ENCODE peak calls at places on chromosomes 16 and 17, in four cellular contexts. D, T, X and R are unnamed samples.

GRCh38 chr17:18008496-18009268 is 30.3 kb downstream of the ATPAF2 start:
- DNase-seq in D (peak; percentile 72), T (no peak), X (no peak), R (no peak)

GRCh38 chr17:2853111-2853721 is 57.0 kb downstream of the RAP1GAP2 start:
- DNase-seq in D (peak; percentile 49), T (no peak), X (no peak), R (peak; percentile 40)

GRCh38 chr17:43667506-43668438 is 6.0 kb upstream of the MEOX1 start:
- DNase-seq in D (peak; percentile 81), T (no peak), X (no peak), R (peak; percentile 74)

GRCh38 chr16:83338941-83339340 is 468.8 kb upstream of the HSBP1 start:
- DNase-seq in D (peak; percentile 37), T (no peak), X (no peak), R (no peak)

GRCh38 chr16:57534337-57534880 is 2.0 kb downstream of the CCDC102A start:
- DNase-seq in D (no peak), T (no peak), X (no peak), R (no peak)

GRCh38 chr16:11627822-11628457 is 40.3 kb upstream of the SNN start:
- DNase-seq in D (peak; percentile 60), T (no peak), X (no peak), R (peak; percentile 91)

GRCh38 chr17:58840820-58841612 is 85.4 kb downstream of the PPM1E start:
- DNase-seq in D (no peak), T (no peak), X (no peak), R (no peak)

GRCh38 chr16:70437017-70437581 is 1.8 kb downstream of the ST3GAL2 start:
- DNase-seq in D (peak; percentile 94), T (peak; percentile 64), X (peak; percentile 38), R (peak; percentile 93)

GRCh38 chr17:45584092-45585036 is 93.8 kb upstream of the PLEKHM1 start:
- DNase-seq in D (peak; percentile 36), T (peak; percentile 71), X (peak; percentile 81), R (peak; percentile 53)

GRCh38 chr17:61299517-61300513 is 99.8 kb upstream of the TBX2 start:
- DNase-seq in D (no peak), T (no peak), X (no peak), R (no peak)

GRCh38 chr16:23296994-23297393 is 5.1 kb upstream of the SCNN1B start:
- DNase-seq in D (no peak), T (peak; percentile 55), X (peak; percentile 17), R (no peak)

GRCh38 chr17:27072885-27073284 is 221.0 kb upstream of the WSB1 start:
- DNase-seq in D (no peak), T (no peak), X (no peak), R (no peak)

GRCh38 chr17:78899361-78900260 is 3.4 kb downstream of the CEP295NL start:
- DNase-seq in D (no peak), T (no peak), X (no peak), R (peak; percentile 43)

GRCh38 chr17:38877130-38877851 is 7.4 kb downstream of the LASP1 start:
- DNase-seq in D (no peak), T (no peak), X (peak; percentile 78), R (no peak)

GRCh38 chr17:30433514-30433913 is 43.7 kb upstream of the GOSR1 start:
- DNase-seq in D (peak; percentile 96), T (no peak), X (no peak), R (peak; percentile 93)

GRCh38 chr17:78176548-78177025 is 8.2 kb downstream of the SYNGR2 start:
- DNase-seq in D (peak; percentile 22), T (peak; percentile 74), X (peak; percentile 53), R (peak; percentile 25)

GRCh38 chr17:45312477-45313418 is 4.1 kb downstream of the MAP3K14 start:
- DNase-seq in D (no peak), T (no peak), X (peak; percentile 40), R (no peak)

GRCh38 chr16:2838928-2839327 is 8.8 kb downstream of the ZG16B start:
- DNase-seq in D (peak; percentile 89), T (peak; percentile 76), X (peak; percentile 52), R (peak; percentile 84)

GRCh38 chr16:21673469-21673868 is 9.7 kb downstream of the OTOA start:
- DNase-seq in D (no peak), T (no peak), X (no peak), R (no peak)

GRCh38 chr16:35562471-35562870 is 2103.1 kb downstream of the TP53TG3F start:
- DNase-seq in D (no peak), T (no peak), X (no peak), R (no peak)

DNA sequence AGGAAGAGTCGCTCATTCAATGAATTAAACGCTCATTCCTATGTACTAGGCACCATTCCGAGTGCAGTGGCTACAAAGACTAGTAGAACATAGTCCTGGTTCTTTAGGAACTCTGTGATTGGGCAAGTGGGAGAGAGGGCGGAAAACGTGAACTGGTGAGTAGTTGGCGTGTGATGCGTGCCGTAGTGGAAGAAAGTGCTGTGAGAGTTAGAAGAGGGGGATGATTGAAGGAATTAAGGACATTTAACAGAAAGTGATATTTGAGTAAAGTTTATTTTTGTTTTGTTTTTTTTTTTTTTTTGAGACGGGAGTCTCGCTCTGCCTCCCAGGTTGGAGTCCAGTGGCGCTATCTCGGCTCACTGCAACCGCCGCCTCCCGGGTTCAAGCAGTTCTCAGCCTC is 7.9 kb upstream of the SLFN14 start:
- DNase-seq in D (peak; percentile 62), T (peak; percentile 26), X (peak; percentile 36), R (peak; percentile 40)
- H3K4me2 ChIP-seq in D (peak overlapping the region; percentile 84), T (peak overlapping the region; percentile 97), X (peak overlapping the region; percentile 97), R (peak overlapping the region; percentile 98)

GRCh38 chr16:17469011-17469741 is 1.6 kb downstream of the XYLT1 start:
- DNase-seq in D (peak; percentile 80), T (no peak), X (no peak), R (peak; percentile 78)
- H3K4me1 ChIP-seq in D (peaks cover 13% of the 10 kb centered on the region), T (no peaks in the 10 kb centered on the region), X (peaks cover 31% of the 10 kb centered on the region), R (peaks cover 20% of the 10 kb centered on the region)

GRCh38 chr16:4936991-4937781 is at the start of gene PPL:
- DNase-seq in D (no peak), T (peak; percentile 98), X (no peak), R (no peak)

GRCh38 chr16:4942481-4942880 is 5.5 kb upstream of the PPL start:
- DNase-seq in D (no peak), T (no peak), X (no peak), R (no peak)

GRCh38 chr16:4938683-4939030 is 1.7 kb upstream of the PPL start:
- DNase-seq in D (peak; percentile 46), T (no peak), X (no peak), R (no peak)

GRCh38 chr16:4937782-4938682 is 1.1 kb upstream of the PPL start:
- DNase-seq in D (no peak), T (no peak), X (no peak), R (no peak)

DNA sequence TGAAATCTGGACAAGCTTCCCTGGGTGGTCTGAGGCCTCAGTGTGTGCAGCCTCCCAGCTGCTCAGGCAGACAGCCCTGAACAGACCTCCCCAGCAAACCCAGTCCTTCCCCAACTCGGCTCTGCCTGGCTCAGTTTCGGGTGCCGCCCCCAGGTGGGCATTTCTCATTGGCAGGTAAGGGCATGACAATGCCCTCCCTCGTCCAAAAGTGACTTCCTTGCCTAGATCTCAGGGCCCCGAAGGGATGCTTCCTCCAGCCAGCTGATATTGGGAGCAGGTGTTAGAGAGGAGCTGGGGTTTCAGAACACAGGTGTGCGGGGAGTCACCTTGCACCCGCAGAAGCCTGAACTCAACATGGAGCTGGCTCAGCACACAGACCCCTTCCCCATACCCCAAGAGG is 3.8 kb upstream of the PPL start:
- DNase-seq in D (no peak), T (no peak), X (no peak), R (no peak)
- H3K9ac ChIP-seq in D (no peak overlapping the region), T (no peak overlapping the region), X (no peak overlapping the region), R (no peak overlapping the region)

GRCh38 chr17:50048146-50048720 is 7.7 kb upstream of the ITGA3 start:
- DNase-seq in D (no peak), T (no peak), X (no peak), R (no peak)
- H3K4me2 ChIP-seq in D (no peak overlapping the region), T (no peak overlapping the region), X (no peak overlapping the region), R (no peak overlapping the region)

DNA sequence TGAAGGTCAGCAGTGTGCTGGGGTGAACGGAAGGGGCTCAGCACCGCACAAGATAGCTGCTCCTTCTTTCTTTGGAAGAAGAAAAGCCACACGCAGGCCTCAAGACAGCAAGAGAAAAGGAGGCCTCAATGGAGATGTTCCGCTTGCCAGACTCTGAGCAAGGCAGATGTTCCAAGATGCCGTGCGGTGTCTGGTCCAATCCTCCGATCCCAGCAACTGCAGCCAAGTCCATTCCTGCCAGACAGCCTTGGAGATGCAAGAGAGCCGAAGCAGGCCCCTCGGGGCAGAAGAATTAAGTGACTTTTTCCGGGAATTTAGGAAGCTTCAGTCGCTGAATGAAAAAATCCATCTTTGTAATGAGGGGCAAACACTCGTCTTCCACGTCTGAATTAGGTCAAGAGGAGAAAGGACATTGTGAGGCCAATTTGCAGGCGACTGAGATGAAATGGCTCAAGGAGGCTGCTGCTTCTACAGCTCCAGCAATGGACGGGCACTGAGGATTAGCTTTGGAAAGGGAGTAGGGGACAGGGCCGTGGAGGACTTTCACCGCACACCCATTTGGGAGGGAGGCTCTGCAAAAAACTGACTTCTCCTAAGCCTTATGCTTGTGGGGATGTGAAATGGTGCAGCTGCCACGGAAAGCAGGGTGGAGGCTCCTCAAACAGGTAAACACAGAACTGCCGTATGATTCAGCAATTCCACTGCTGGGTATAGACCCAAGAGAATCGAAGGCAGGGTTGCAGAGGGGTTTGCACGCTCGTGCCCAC is 44.7 kb downstream of the RPH3AL start:
- DNase-seq in D (no peak), T (no peak), X (no peak), R (no peak)
- H3K4me1 ChIP-seq in D (no peaks in the 10 kb centered on the region), T (no peaks in the 10 kb centered on the region), X (no peaks in the 10 kb centered on the region), R (no peaks in the 10 kb centered on the region)

GRCh38 chr16:78184554-78185183 is 85.2 kb downstream of the WWOX start:
- DNase-seq in D (peak; percentile 82), T (no peak), X (no peak), R (peak; percentile 89)
- H3K9ac ChIP-seq in D (peak overlapping the region; percentile 48), T (no peak overlapping the region), X (no peak overlapping the region), R (no peak overlapping the region)

GRCh38 chr17:47199627-47200324 is 9.4 kb upstream of the MYL4 start:
- DNase-seq in D (no peak), T (no peak), X (no peak), R (no peak)
- H3K4me2 ChIP-seq in D (no peak overlapping the region), T (no peak overlapping the region), X (no peak overlapping the region), R (no peak overlapping the region)

DNA sequence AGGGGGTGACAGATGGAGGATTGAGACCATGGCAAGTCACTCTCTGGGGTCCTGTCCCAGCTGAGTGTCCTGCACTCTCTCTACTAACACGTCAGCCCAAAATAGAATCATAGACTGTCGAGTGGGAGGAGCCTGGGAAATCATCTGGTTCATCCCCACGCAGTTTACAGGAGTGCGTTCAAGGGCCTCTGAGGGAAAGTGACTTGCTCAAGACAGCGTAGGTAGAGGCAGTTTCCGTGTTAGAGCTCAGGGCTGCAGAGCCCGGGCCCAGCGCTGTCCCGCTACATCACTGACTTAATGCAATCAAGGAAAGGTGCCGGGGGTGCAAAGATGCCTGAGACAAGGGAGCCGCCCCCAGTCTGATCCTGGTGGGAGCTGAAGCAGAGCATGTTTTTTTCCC is 10.3 kb downstream of the GSG1L2 start:
- DNase-seq in D (no peak), T (no peak), X (no peak), R (no peak)
- H3K4me1 ChIP-seq in D (no peaks in the 10 kb centered on the region), T (no peaks in the 10 kb centered on the region), X (no peaks in the 10 kb centered on the region), R (no peaks in the 10 kb centered on the region)